ENCODE peak calls at places on chromosomes 13 and 19, in five cellular contexts. One of them, this sample, is unnamed. For H3K27me3, the result is how much of the 10 kb centered on the place peaks cover.

GRCh38 chr13:39016087-39016486 is 21.8 kb downstream of the PROSER1 start:
- DNase-seq in colonic mucosa: no peak
- DNase-seq in tibial artery: no peak
- DNase-seq in breast epithelium: no peak
- DNase-seq in adrenal gland: no peak
- DNase-seq in this sample: no peak

GRCh38 chr19:35249848-35250711 is 1.3 kb downstream of the LSR start:
- DNase-seq in colonic mucosa: peak
- DNase-seq in tibial artery: peak
- DNase-seq in breast epithelium: no peak
- DNase-seq in adrenal gland: no peak
- DNase-seq in this sample: no peak

GRCh38 chr13:40520916-40521315 is 145.5 kb downstream of the FOXO1 start:
- DNase-seq in colonic mucosa: no peak
- DNase-seq in tibial artery: no peak
- DNase-seq in breast epithelium: no peak
- DNase-seq in adrenal gland: no peak
- DNase-seq in this sample: no peak

GRCh38 chr19:28489126-28489660 is 723.8 kb downstream of the UQCRFS1 start:
- DNase-seq in colonic mucosa: no peak
- DNase-seq in tibial artery: no peak
- DNase-seq in breast epithelium: no peak
- DNase-seq in adrenal gland: no peak
- DNase-seq in this sample: no peak

GRCh38 chr13:93847162-93847561 is 620.6 kb downstream of the GPC6 start:
- DNase-seq in colonic mucosa: no peak
- DNase-seq in tibial artery: no peak
- DNase-seq in breast epithelium: no peak
- DNase-seq in adrenal gland: no peak
- DNase-seq in this sample: no peak

GRCh38 chr13:39536274-39536673 is 66.7 kb downstream of the LHFPL6 start:
- DNase-seq in colonic mucosa: no peak
- DNase-seq in tibial artery: no peak
- DNase-seq in breast epithelium: no peak
- DNase-seq in adrenal gland: no peak
- DNase-seq in this sample: no peak

GRCh38 chr13:67880916-67881315 is 650.8 kb upstream of the PCDH9 start:
- DNase-seq in colonic mucosa: no peak
- DNase-seq in tibial artery: no peak
- DNase-seq in breast epithelium: no peak
- DNase-seq in adrenal gland: no peak
- DNase-seq in this sample: no peak

GRCh38 chr13:91313581-91313980 is 33.9 kb upstream of the MIR17HG start:
- DNase-seq in colonic mucosa: no peak
- DNase-seq in tibial artery: no peak
- DNase-seq in breast epithelium: no peak
- DNase-seq in adrenal gland: no peak
- DNase-seq in this sample: no peak

GRCh38 chr19:46487178-46487801 is 8.4 kb downstream of the PNMA8B start:
- DNase-seq in colonic mucosa: no peak
- DNase-seq in tibial artery: no peak
- DNase-seq in breast epithelium: no peak
- DNase-seq in adrenal gland: no peak
- DNase-seq in this sample: no peak

DNA sequence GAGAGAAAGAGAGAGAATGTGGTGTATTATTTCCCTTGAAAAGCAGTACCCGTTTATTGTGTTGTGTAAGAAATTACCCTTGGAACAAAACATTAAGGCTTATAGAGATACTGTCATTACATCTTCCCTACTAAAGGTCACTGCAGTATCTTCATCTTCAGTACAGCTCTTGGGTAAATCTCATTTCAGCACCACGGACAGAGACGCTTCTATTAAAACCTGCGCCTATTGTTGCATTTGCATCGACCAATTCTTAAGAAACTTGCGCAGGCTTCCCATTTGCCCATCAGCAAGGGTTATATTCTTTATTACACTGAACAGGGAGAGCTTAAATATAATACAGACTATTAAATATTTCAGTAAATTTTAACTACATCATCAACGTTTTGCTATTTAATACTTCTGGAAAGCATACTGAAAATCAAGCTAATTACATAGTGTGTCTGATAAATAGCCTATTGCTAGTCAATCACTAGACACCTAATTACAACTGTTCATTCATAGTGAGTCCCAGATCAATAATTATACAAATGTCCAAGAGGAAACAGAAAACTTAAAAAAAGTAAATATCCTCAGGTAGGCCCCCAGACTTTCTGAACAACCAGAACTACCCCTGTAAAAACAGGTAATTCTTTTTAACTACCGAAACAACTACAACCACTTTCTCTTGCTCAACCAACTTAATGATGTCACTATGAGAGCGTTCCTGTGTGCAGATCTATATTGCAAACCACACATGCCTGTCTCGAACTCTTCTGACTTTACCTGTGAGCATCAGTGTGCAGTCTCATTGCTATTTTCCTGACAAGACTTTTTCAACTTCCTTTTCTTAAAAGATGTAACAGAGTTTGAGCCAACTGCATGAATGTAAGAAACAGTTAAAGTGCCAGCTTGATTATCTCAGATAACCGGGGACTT is 350.5 kb downstream of the LIG4 start:
- DNase-seq in colonic mucosa: no peak
- DNase-seq in tibial artery: no peak
- DNase-seq in breast epithelium: no peak
- DNase-seq in adrenal gland: peak
- DNase-seq in this sample: no peak
- H3K4me3 ChIP-seq in colonic mucosa: no peak
- H3K4me3 ChIP-seq in tibial artery: no peak
- H3K4me3 ChIP-seq in breast epithelium: no peak
- H3K4me3 ChIP-seq in adrenal gland: no peak
- H3K4me3 ChIP-seq in this sample: no peak

GRCh38 chr19:4582980-4583842 is 23.7 kb upstream of the SEMA6B start:
- DNase-seq in colonic mucosa: no peak
- DNase-seq in tibial artery: no peak
- DNase-seq in breast epithelium: no peak
- DNase-seq in adrenal gland: peak
- DNase-seq in this sample: no peak
- H3K27me3 ChIP-seq in colonic mucosa: half or more
- H3K27me3 ChIP-seq in tibial artery: half or more
- H3K27me3 ChIP-seq in breast epithelium: half or more
- H3K27me3 ChIP-seq in adrenal gland: under half
- H3K27me3 ChIP-seq in this sample: half or more

GRCh38 chr13:99975626-99976025 is 4.1 kb upstream of the ZIC5 start:
- DNase-seq in colonic mucosa: no peak
- DNase-seq in tibial artery: no peak
- DNase-seq in breast epithelium: no peak
- DNase-seq in adrenal gland: no peak
- DNase-seq in this sample: peak
- H3K4me3 ChIP-seq in colonic mucosa: no peak
- H3K4me3 ChIP-seq in tibial artery: no peak
- H3K4me3 ChIP-seq in breast epithelium: no peak
- H3K4me3 ChIP-seq in adrenal gland: no peak
- H3K4me3 ChIP-seq in this sample: no peak

GRCh38 chr19:7861619-7862412 is 12.4 kb downstream of the PRR36 start:
- DNase-seq in colonic mucosa: no peak
- DNase-seq in tibial artery: no peak
- DNase-seq in breast epithelium: no peak
- DNase-seq in adrenal gland: no peak
- DNase-seq in this sample: no peak

GRCh38 chr19:7863971-7864718 is 10.0 kb downstream of the PRR36 start:
- DNase-seq in colonic mucosa: no peak
- DNase-seq in tibial artery: no peak
- DNase-seq in breast epithelium: no peak
- DNase-seq in adrenal gland: no peak
- DNase-seq in this sample: no peak

GRCh38 chr19:7862413-7862951 is 11.7 kb downstream of the PRR36 start:
- DNase-seq in colonic mucosa: peak
- DNase-seq in tibial artery: no peak
- DNase-seq in breast epithelium: peak
- DNase-seq in adrenal gland: peak
- DNase-seq in this sample: peak

GRCh38 chr19:7864719-7865074 is 9.5 kb downstream of the PRR36 start:
- DNase-seq in colonic mucosa: no peak
- DNase-seq in tibial artery: no peak
- DNase-seq in breast epithelium: no peak
- DNase-seq in adrenal gland: no peak
- DNase-seq in this sample: no peak

GRCh38 chr19:7863157-7863970 is 10.8 kb downstream of the PRR36 start:
- DNase-seq in colonic mucosa: no peak
- DNase-seq in tibial artery: no peak
- DNase-seq in breast epithelium: no peak
- DNase-seq in adrenal gland: peak
- DNase-seq in this sample: no peak
- H3K27me3 ChIP-seq in colonic mucosa: under half
- H3K27me3 ChIP-seq in tibial artery: half or more
- H3K27me3 ChIP-seq in breast epithelium: under half
- H3K27me3 ChIP-seq in adrenal gland: under half
- H3K27me3 ChIP-seq in this sample: under half

DNA sequence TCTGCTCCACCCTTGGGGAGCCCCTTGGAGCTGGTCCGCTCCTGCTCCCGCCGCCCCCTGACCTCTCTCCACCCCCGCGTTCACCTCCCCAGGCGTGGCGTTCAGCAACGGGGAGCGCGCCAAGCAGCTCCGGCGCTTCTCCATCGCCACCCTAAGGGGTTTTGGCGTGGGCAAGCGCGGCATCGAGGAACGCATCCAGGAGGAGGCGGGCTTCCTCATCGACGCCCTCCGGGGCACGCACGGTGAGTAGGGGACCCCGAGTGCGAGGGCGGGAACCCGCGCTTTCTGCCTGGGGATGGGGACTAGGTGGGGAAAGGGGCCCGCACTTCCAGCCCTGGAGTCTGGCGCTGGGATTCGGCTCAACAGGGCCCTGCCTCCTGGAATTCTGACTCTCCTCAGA is 1.7 kb downstream of the CYP2A13 start:
- DNase-seq in colonic mucosa: no peak
- DNase-seq in tibial artery: no peak
- DNase-seq in breast epithelium: no peak
- DNase-seq in adrenal gland: no peak
- DNase-seq in this sample: no peak
- H3K4me3 ChIP-seq in colonic mucosa: no peak
- H3K4me3 ChIP-seq in tibial artery: no peak
- H3K4me3 ChIP-seq in breast epithelium: no peak
- H3K4me3 ChIP-seq in adrenal gland: no peak
- H3K4me3 ChIP-seq in this sample: no peak

GRCh38 chr13:26895808-26896466 is 135.4 kb upstream of the GPR12 start:
- DNase-seq in colonic mucosa: no peak
- DNase-seq in tibial artery: no peak
- DNase-seq in breast epithelium: no peak
- DNase-seq in adrenal gland: no peak
- DNase-seq in this sample: no peak
- H3K27me3 ChIP-seq in colonic mucosa: under half
- H3K27me3 ChIP-seq in tibial artery: under half
- H3K27me3 ChIP-seq in breast epithelium: under half
- H3K27me3 ChIP-seq in adrenal gland: under half
- H3K27me3 ChIP-seq in this sample: under half

GRCh38 chr13:110653851-110654250 is 38.5 kb downstream of the NAXD start:
- DNase-seq in colonic mucosa: no peak
- DNase-seq in tibial artery: no peak
- DNase-seq in breast epithelium: no peak
- DNase-seq in adrenal gland: no peak
- DNase-seq in this sample: no peak
- H3K4me3 ChIP-seq in colonic mucosa: no peak
- H3K4me3 ChIP-seq in tibial artery: no peak
- H3K4me3 ChIP-seq in breast epithelium: no peak
- H3K4me3 ChIP-seq in adrenal gland: no peak
- H3K4me3 ChIP-seq in this sample: no peak

DNA sequence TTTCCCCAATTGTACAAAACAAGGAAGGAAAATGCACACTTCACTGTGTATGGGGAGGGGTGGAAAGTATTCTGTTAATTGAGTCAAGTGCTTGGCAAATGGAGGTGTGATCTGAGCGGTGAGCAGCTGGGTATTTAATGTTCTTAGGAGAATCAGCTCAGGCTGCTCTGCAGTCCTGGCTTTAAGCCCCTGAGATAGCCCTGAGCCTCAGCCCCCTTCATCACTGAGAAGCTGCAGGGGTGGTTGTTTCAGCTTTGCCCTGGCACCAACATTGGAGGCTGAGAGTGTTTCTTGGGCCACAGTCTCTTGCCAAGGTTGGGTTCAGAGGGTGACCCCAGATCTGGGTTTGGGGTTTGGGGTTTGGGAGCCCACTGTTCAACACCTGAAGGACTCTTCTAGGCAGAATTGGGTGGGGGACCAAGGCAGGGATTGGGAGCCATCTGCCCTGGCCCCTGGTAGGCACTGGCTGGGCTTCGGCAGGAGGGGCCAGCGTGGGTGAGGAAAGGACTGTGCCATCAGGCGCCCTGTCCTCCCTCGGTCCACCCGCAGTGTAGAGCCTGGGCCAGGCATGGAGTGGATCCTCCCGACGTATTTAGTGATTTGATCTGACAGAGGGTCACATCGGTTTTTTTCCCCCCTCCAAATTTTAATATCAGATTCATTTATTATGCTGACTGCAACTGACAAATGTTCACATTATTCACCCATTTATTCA is 66.7 kb upstream of the ZNF536 start:
- DNase-seq in colonic mucosa: no peak
- DNase-seq in tibial artery: no peak
- DNase-seq in breast epithelium: no peak
- DNase-seq in adrenal gland: no peak
- DNase-seq in this sample: no peak
- H3K27me3 ChIP-seq in colonic mucosa: under half
- H3K27me3 ChIP-seq in tibial artery: under half
- H3K27me3 ChIP-seq in breast epithelium: under half
- H3K27me3 ChIP-seq in adrenal gland: under half
- H3K27me3 ChIP-seq in this sample: under half

DNA sequence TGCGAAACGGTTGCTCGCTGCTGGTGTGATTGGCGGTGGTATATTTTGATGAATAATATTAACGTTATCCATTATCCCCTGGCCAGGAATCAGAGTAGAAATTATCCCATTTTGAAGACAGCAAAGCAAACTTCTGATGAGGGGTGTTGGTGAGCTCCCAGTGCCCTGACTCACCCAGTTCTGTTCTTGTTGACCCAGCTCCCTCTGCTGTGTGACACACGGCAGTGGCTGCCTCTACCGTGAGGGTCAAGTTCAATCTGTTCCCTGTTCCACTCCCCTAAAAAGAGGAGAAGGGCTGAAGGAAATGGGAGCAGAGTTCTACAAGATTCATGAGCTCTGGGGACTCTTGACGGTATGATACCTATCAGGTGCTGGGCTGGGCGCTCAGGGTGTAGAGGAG is 2.0 kb downstream of the CAMSAP3 start:
- DNase-seq in colonic mucosa: no peak
- DNase-seq in tibial artery: no peak
- DNase-seq in breast epithelium: no peak
- DNase-seq in adrenal gland: no peak
- DNase-seq in this sample: peak
- H3K4me3 ChIP-seq in colonic mucosa: no peak
- H3K4me3 ChIP-seq in tibial artery: no peak
- H3K4me3 ChIP-seq in breast epithelium: peak
- H3K4me3 ChIP-seq in adrenal gland: no peak
- H3K4me3 ChIP-seq in this sample: no peak